ENCODE peak calls at places on chromosomes 6 and 20, in eight cellular contexts. C is mesenchymal stem cell, E is astrocyte, R is PC-3, T is endothelial cell of umbilical vein, J is Karpas-422, P is fibroblast of lung, H is K562. L is an unnamed sample. For H3K4me1, the result is how much of the 10 kb centered on the place peaks cover.

GRCh38 chr6:52020961-52021570 is 66.3 kb downstream of the PKHD1 start:
- DNase-seq in C (peak), E (no peak), R (peak), T (peak), J (peak), P (peak), H (peak), L (no peak)

GRCh38 chr20:22795455-22795854 is 211.1 kb upstream of the FOXA2 start:
- DNase-seq in C (no peak), E (no peak), R (no peak), T (no peak), J (no peak), P (no peak), H (no peak), L (no peak)

GRCh38 chr6:158086054-158086705 is 81.9 kb downstream of the SERAC1 start:
- DNase-seq in C (peak), E (peak), R (no peak), T (no peak), J (no peak), P (peak), H (no peak), L (no peak)

GRCh38 chr6:12884983-12885382 is 168.4 kb downstream of the PHACTR1 start:
- DNase-seq in C (no peak), E (no peak), R (no peak), T (no peak), J (no peak), P (no peak), H (no peak), L (no peak)

GRCh38 chr6:34338377-34338776 is 54.1 kb downstream of the NUDT3 start:
- DNase-seq in C (no peak), E (no peak), R (no peak), T (no peak), J (no peak), P (no peak), H (no peak), L (no peak)

GRCh38 chr6:158439255-158439654 is 120.6 kb upstream of the TMEM181 start:
- DNase-seq in C (no peak), E (no peak), R (no peak), T (no peak), J (peak), P (no peak), H (no peak), L (no peak)

GRCh38 chr20:21291026-21291425 is 12.1 kb upstream of the XRN2 start:
- DNase-seq in C (no peak), E (peak), R (peak), T (no peak), J (no peak), P (peak), H (no peak), L (no peak)

GRCh38 chr20:12970372-12970821 is 38.4 kb upstream of the SPTLC3 start:
- DNase-seq in C (peak), E (peak), R (peak), T (peak), J (peak), P (peak), H (no peak), L (no peak)

GRCh38 chr20:52017669-52018317 is 173.8 kb downstream of the ZFP64 start:
- DNase-seq in C (no peak), E (no peak), R (no peak), T (no peak), J (no peak), P (no peak), H (no peak), L (no peak)

GRCh38 chr6:67952121-67952520 is 683.0 kb upstream of the ADGRB3 start:
- DNase-seq in C (peak), E (peak), R (peak), T (no peak), J (no peak), P (peak), H (no peak), L (no peak)

GRCh38 chr20:14336667-14337066 is 745 bp downstream of the FLRT3 start:
- DNase-seq in C (peak), E (peak), R (peak), T (no peak), J (no peak), P (peak), H (no peak), L (no peak)

GRCh38 chr6:12401200-12401599 is 111.0 kb downstream of the EDN1 start:
- DNase-seq in C (no peak), E (no peak), R (no peak), T (peak), J (no peak), P (no peak), H (no peak), L (no peak)

GRCh38 chr6:24093381-24093780 is 32.6 kb upstream of the NRSN1 start:
- DNase-seq in C (no peak), E (no peak), R (no peak), T (no peak), J (no peak), P (no peak), H (no peak), L (no peak)

GRCh38 chr6:14467591-14467990 is 350.0 kb downstream of the CD83 start:
- DNase-seq in C (no peak), E (peak), R (peak), T (no peak), J (no peak), P (peak), H (no peak), L (no peak)

GRCh38 chr20:10651227-10651990 is 22.4 kb downstream of the JAG1 start:
- DNase-seq in C (peak), E (peak), R (no peak), T (peak), J (no peak), P (peak), H (no peak), L (no peak)

GRCh38 chr6:152529364-152529763 is 107.8 kb downstream of the SYNE1 start:
- DNase-seq in C (peak), E (no peak), R (no peak), T (no peak), J (no peak), P (no peak), H (no peak), L (no peak)

GRCh38 chr20:53921443-53921973 is 148.9 kb downstream of the BCAS1 start:
- DNase-seq in C (no peak), E (no peak), R (no peak), T (no peak), J (no peak), P (no peak), H (no peak), L (no peak)

GRCh38 chr6:87154641-87155271 is 609 bp upstream of the ZNF292 start:
- DNase-seq in C (peak), E (peak), R (peak), T (no peak), J (peak), P (peak), H (peak), L (no peak)

GRCh38 chr6:165571721-165572132 is 91.3 kb downstream of the PDE10A start:
- DNase-seq in C (no peak), E (peak), R (no peak), T (no peak), J (peak), P (peak), H (no peak), L (no peak)

GRCh38 chr6:137879885-137880430 is 12.9 kb downstream of the TNFAIP3 start:
- DNase-seq in C (no peak), E (no peak), R (no peak), T (no peak), J (no peak), P (no peak), H (no peak), L (no peak)

GRCh38 chr6:25028346-25028745 is 92.6 kb upstream of the RIPOR2 start:
- DNase-seq in C (no peak), E (no peak), R (no peak), T (no peak), J (peak), P (no peak), H (no peak), L (no peak)

GRCh38 chr6:111418971-111419693 is 63.9 kb downstream of the REV3L start:
- DNase-seq in C (peak), E (peak), R (peak), T (no peak), J (no peak), P (peak), H (no peak), L (no peak)

GRCh38 chr6:90765895-90766294 is 179.0 kb upstream of the MAP3K7 start:
- DNase-seq in C (no peak), E (no peak), R (no peak), T (no peak), J (no peak), P (no peak), H (no peak), L (no peak)

GRCh38 chr20:46562373-46563169 is 12.1 kb upstream of the OCSTAMP start:
- DNase-seq in C (peak), E (peak), R (peak), T (peak), J (peak), P (peak), H (peak), L (no peak)

DNA sequence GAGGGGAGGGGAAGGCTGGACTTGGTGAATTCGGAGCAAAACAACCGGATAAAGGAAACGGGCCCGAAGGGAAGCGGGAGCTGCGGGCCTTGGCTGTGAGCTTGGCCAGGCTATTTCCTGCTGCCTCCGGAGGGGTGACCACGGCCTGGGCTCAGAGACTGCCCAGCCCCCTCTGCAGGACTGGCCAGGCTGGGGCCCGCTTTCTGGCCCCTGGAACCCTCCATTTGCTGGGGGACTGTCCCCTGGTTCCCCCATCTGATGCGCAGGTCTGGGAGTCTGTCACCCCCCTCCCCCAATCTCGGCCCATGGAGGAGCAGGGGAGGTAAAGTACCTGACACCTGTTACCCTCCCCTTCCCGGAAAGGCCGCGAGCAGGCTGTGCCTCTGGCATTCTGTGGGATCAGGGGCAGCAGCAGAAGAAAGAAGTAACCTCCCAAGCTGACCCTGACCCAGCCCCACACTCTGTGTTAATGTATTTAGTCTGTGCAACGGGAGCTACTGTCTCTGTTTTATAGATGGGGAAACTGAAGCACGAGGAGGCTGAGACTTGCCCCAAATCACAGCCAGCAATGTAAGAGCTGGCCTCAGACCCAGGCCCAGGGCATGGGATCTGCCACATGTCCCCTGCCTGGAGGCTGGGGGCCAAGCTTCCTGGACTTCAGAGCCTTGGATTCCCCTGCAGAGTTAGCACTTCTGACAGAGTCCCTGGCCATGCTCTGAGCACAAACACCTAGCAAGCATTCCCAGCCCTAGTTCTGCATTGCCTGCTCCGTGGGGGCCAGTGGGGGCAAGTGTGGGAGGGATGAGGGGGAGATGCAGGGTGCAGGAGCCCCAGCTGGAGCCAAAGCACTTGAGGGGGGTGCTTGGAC is 3.5 kb downstream of the C20orf204 start:
- DNase-seq in C (no peak), E (no peak), R (no peak), T (peak), J (no peak), P (no peak), H (peak), L (no peak)
- H3K4me1 ChIP-seq in C (under half), E (under half), R (under half), T (under half), J (under half), P (under half), H (half or more), L (under half)

GRCh38 chr20:36466089-36466488 is 75.2 kb upstream of the MYL9 start:
- DNase-seq in C (peak), E (no peak), R (no peak), T (peak), J (no peak), P (no peak), H (no peak), L (no peak)
- H3K9ac ChIP-seq in C (peak), E (peak), R (peak), T (no peak), J (no peak), P (no peak), H (no peak), L (no peak)

GRCh38 chr20:57694481-57694880 is 15.3 kb downstream of the PMEPA1 start:
- DNase-seq in C (no peak), E (no peak), R (peak), T (no peak), J (no peak), P (no peak), H (no peak), L (no peak)

GRCh38 chr20:57692393-57692792 is 17.4 kb downstream of the PMEPA1 start:
- DNase-seq in C (no peak), E (no peak), R (no peak), T (no peak), J (no peak), P (no peak), H (no peak), L (no peak)

GRCh38 chr20:57695012-57695411 is 14.8 kb downstream of the PMEPA1 start:
- DNase-seq in C (no peak), E (peak), R (peak), T (no peak), J (no peak), P (peak), H (no peak), L (peak)

GRCh38 chr20:57693002-57693582 is 16.7 kb downstream of the PMEPA1 start:
- DNase-seq in C (no peak), E (peak), R (peak), T (no peak), J (no peak), P (peak), H (no peak), L (peak)

DNA sequence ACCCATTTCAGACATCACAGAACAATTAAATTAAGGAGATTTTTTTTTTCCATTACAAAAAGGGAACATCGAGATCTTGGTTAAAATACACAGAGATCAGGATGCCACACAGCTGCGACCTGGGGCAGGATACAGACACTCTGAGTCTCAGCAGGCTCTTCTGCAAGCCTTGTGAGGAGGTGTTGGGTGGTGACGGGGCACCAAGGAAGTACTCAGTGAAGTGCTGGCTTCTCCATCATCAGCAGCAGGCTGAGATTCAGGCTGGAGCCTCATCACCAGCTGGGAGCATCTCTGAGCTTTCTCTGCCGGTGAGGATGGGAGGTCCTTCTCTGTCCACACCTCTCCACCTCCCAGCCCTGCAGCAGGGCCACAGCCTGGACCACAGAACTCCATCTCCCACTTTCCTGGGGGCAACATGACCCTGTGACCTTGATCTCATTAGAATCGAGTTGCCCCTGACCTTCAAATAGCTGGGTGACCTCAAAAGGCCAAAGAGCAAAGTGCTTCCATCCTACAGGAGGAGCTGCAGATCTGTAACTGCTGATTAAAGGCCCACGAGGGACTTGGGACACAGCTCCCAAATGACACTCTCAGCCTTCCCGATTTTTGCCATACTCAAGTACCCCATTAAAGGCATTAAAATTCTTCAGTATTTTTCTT is 16.0 kb downstream of the PMEPA1 start:
- DNase-seq in C (no peak), E (no peak), R (no peak), T (no peak), J (no peak), P (no peak), H (no peak), L (no peak)
- H3K4me1 ChIP-seq in C (under half), E (half or more), R (half or more), T (under half), J (under half), P (under half), H (under half), L (under half)

DNA sequence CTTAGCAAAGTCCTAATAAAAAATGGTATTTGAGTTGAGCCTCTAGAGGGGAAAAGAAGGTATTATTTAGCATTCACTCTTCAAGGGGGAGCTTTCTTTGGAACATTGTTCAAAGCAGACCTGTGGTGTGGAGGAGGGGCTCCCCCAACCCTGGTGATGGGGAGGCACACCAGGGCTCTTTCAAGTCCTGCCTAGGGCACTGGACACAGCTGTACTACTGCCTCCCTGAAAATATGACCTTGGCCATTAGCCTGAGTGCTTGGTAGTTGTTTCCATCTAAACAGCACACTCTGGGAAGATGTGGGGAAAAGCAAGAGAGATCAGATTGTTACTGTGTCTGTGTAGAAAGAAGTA is 215.1 kb upstream of the CNR1 start:
- DNase-seq in C (no peak), E (no peak), R (no peak), T (no peak), J (no peak), P (no peak), H (no peak), L (peak)
- H3K9ac ChIP-seq in C (no peak), E (no peak), R (no peak), T (no peak), J (no peak), P (no peak), H (no peak), L (no peak)

GRCh38 chr20:50921055-50921454 is 10.2 kb downstream of the ADNP start:
- DNase-seq in C (no peak), E (no peak), R (no peak), T (no peak), J (no peak), P (peak), H (no peak), L (no peak)
- H3K4me1 ChIP-seq in C (under half), E (under half), R (under half), T (under half), J (half or more), P (under half), H (under half), L (under half)

GRCh38 chr20:41175727-41176330 is 38.5 kb downstream of the PLCG1 start:
- DNase-seq in C (no peak), E (no peak), R (no peak), T (no peak), J (no peak), P (no peak), H (no peak), L (no peak)
- H3K9ac ChIP-seq in C (no peak), E (no peak), R (no peak), T (no peak), J (no peak), P (no peak), H (no peak), L (no peak)

GRCh38 chr6:43095939-43096338 is 19.8 kb downstream of the PTK7 start:
- DNase-seq in C (peak), E (no peak), R (no peak), T (no peak), J (no peak), P (no peak), H (no peak), L (peak)
- H3K4me1 ChIP-seq in C (under half), E (under half), R (under half), T (under half), J (under half), P (under half), H (under half), L (under half)

DNA sequence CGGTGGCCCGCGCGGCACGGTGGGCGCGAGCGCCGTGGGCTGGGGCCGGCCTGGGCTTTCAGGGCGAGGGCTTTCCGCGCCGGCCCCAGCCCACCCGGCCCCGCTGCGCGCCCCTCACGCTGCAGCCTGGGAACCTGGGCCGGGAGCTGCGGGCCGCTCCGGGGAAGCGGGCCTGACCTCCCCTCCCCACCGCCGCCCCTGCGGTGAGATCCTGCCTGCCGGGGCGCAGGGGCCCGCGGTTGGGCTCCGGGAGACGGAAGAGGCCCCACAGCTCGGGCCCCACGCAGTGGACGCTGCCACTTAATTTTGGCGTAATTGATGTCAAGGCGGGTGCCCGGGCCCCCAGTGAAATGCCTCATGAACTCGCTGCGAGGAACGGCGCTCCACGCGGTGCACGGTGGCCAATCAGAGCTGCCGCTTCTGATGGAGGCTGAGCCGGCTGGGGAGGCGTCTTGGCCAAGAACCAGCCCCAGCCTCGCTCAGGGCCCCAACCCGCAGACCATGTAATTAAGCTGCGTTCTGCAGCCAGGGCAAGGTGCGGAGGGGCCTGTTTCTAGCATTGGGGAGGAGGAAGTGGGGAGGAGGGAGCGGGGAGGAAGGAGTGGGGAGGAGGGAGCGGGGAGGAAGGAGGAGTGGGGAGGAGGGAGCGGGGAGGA is 96.1 kb upstream of the BHLHE23 start:
- DNase-seq in C (peak), E (no peak), R (peak), T (no peak), J (no peak), P (peak), H (no peak), L (peak)
- H3K9ac ChIP-seq in C (no peak), E (no peak), R (no peak), T (no peak), J (no peak), P (no peak), H (no peak), L (no peak)

GRCh38 chr20:35772563-35773058 is 796 bp downstream of the PHF20 start:
- DNase-seq in C (no peak), E (no peak), R (no peak), T (no peak), J (no peak), P (no peak), H (no peak), L (no peak)
- H3K4me1 ChIP-seq in C (under half), E (under half), R (under half), T (under half), J (under half), P (under half), H (under half), L (under half)